ENCODE peak calls at places on chromosomes 7 and 10, in eight cellular contexts. U, S, G, Q, R, J, P and L are unnamed samples.

GRCh38 chr7:150447966-150448788 is 2.3 kb upstream of the GIMAP8 start:
- DNase-seq in U (no peak), P (no peak), G (no peak), Q (no peak), S (no peak), R (no peak), J (no peak), L (no peak)

GRCh38 chr10:110530131-110530831 is 32.6 kb downstream of the DUSP5 start:
- DNase-seq in S (peak; percentile 77), R (no peak), P (peak; percentile 79), U (no peak), G (peak; percentile 68), J (peak; percentile 61), Q (no peak), L (peak; percentile 81)

GRCh38 chr7:1009747-1010146 is 26.8 kb downstream of the CYP2W1 start:
- DNase-seq in S (no peak), J (no peak), R (no peak), G (no peak), U (no peak), Q (no peak), P (no peak), L (no peak)

GRCh38 chr10:68348265-68348741 is 15.6 kb upstream of the PBLD start:
- DNase-seq in G (peak; percentile 58), R (no peak), Q (peak; percentile 77), U (peak; percentile 53), P (peak; percentile 78), J (peak; percentile 36), S (peak; percentile 42), L (peak; percentile 19)

GRCh38 chr7:24741691-24742639 is 15.3 kb downstream of the GSDME start:
- DNase-seq in P (peak; percentile 95), J (no peak), R (peak; percentile 36), U (no peak), Q (no peak), S (peak; percentile 83), G (peak; percentile 40), L (peak; percentile 96)

GRCh38 chr10:122997864-122998263 is 10.7 kb downstream of the IKZF5 start:
- DNase-seq in G (no peak), P (no peak), J (no peak), U (no peak), Q (no peak), R (no peak), S (no peak), L (no peak)

GRCh38 chr7:142516038-142516501 is 233.2 kb upstream of the PRSS1 start:
- DNase-seq in U (peak; percentile 53), G (peak; percentile 65), J (peak; percentile 50), R (no peak), P (peak; percentile 86), Q (peak; percentile 69), S (peak; percentile 61), L (peak; percentile 39)

GRCh38 chr7:2220954-2221353 is 11.8 kb downstream of the MAD1L1 start:
- DNase-seq in Q (no peak), U (no peak), P (no peak), G (no peak), R (no peak), S (no peak), J (no peak), L (no peak)

GRCh38 chr7:44959956-44960640 is 18.7 kb downstream of the MYO1G start:
- DNase-seq in U (no peak), J (no peak), Q (no peak), P (no peak), S (no peak), G (no peak), R (no peak), L (no peak)

GRCh38 chr7:12032146-12032545 is 178.9 kb upstream of the TMEM106B start:
- DNase-seq in S (no peak), P (peak; percentile 15), U (no peak), G (no peak), R (no peak), Q (no peak), J (no peak), L (no peak)

GRCh38 chr10:121926669-121927360 is 1.0 kb downstream of the ATE1 start:
- DNase-seq in J (no peak), R (no peak), S (peak; percentile 49), G (no peak), Q (no peak), U (no peak), P (peak; percentile 40), L (peak; percentile 30)

GRCh38 chr10:58641095-58641531 is 128.4 kb downstream of the BICC1 start:
- DNase-seq in G (peak; percentile 14), J (no peak), R (peak; percentile 36), P (peak; percentile 96), U (no peak), S (peak; percentile 46), Q (no peak), L (peak; percentile 35)

GRCh38 chr10:110003524-110003885 is 4.3 kb upstream of the ADD3 start:
- DNase-seq in J (no peak), S (no peak), R (no peak), U (no peak), P (no peak), G (no peak), Q (no peak), L (no peak)

GRCh38 chr7:90173127-90173844 is 19.0 kb downstream of the STEAP1 start:
- DNase-seq in R (no peak), J (no peak), G (no peak), U (no peak), S (peak; percentile 32), Q (no peak), P (peak; percentile 78), L (no peak)

GRCh38 chr10:91171485-91171884 is 49.0 kb upstream of the PCGF5 start:
- DNase-seq in S (no peak), Q (no peak), U (no peak), J (no peak), R (no peak), P (no peak), G (no peak), L (no peak)

GRCh38 chr10:26860026-26860541 is 674 bp downstream of the ABI1 start:
- DNase-seq in G (peak; percentile 55), U (peak; percentile 15), S (peak; percentile 57), P (peak; percentile 85), R (no peak), J (peak; percentile 61), Q (peak; percentile 85), L (peak; percentile 56)

GRCh38 chr7:4204530-4205165 is 477.4 kb upstream of the FOXK1 start:
- DNase-seq in Q (peak; percentile 78), J (no peak), P (no peak), S (no peak), G (no peak), U (no peak), R (no peak), L (no peak)

GRCh38 chr7:158005531-158005930 is 582.1 kb downstream of the PTPRN2 start:
- DNase-seq in G (no peak), U (no peak), P (no peak), J (no peak), S (no peak), Q (no peak), R (no peak), L (no peak)

GRCh38 chr10:43671659-43672555 is 23.2 kb upstream of the ZNF32 start:
- DNase-seq in Q (peak; percentile 69), P (peak; percentile 76), U (peak; percentile 58), S (peak; percentile 85), J (peak; percentile 78), G (peak; percentile 71), R (no peak), L (peak; percentile 77)

GRCh38 chr10:71725998-71726672 is 6.6 kb upstream of the C10orf105 start:
- DNase-seq in U (no peak), P (peak; percentile 62), R (no peak), J (no peak), G (peak; percentile 55), Q (peak; percentile 92), S (peak; percentile 61), L (peak; percentile 58)

GRCh38 chr7:98826811-98827231 is 43.0 kb downstream of the TMEM130 start:
- DNase-seq in R (peak; percentile 8), G (no peak), Q (no peak), P (no peak), U (peak; percentile 65), S (peak; percentile 22), J (peak; percentile 75), L (no peak)

GRCh38 chr10:18179901-18180300 is 39.7 kb downstream of the CACNB2 start:
- DNase-seq in J (peak; percentile 54), S (peak; percentile 43), U (no peak), G (no peak), P (peak; percentile 92), R (no peak), Q (no peak), L (peak; percentile 52)

GRCh38 chr7:2609001-2609411 is 22.8 kb upstream of the TTYH3 start:
- DNase-seq in R (no peak), G (peak; percentile 52), Q (no peak), S (peak; percentile 63), P (peak; percentile 62), J (no peak), U (peak; percentile 46), L (peak; percentile 57)

GRCh38 chr10:133139561-133140065 is 20.4 kb upstream of the KNDC1 start:
- DNase-seq in U (peak; percentile 6), G (no peak), R (no peak), Q (peak; percentile 61), S (no peak), J (no peak), P (no peak), L (no peak)

GRCh38 chr10:123645016-123645415 is 21.1 kb upstream of the GPR26 start:
- DNase-seq in J (no peak), Q (no peak), P (no peak), G (no peak), S (no peak), U (no peak), R (no peak), L (no peak)

GRCh38 chr7:154591544-154591943 is 411.4 kb downstream of the PAXIP1 start:
- DNase-seq in Q (no peak), U (no peak), J (no peak), G (peak; percentile 2), P (no peak), R (no peak), S (no peak), L (no peak)

GRCh38 chr7:11748884-11749283 is 83.1 kb downstream of the THSD7A start:
- DNase-seq in R (no peak), U (peak; percentile 69), J (no peak), G (no peak), Q (no peak), P (peak; percentile 33), S (no peak), L (no peak)

GRCh38 chr7:156903232-156903909 is 10.4 kb upstream of the LMBR1 start:
- DNase-seq in S (no peak), U (no peak), J (peak; percentile 66), G (no peak), Q (no peak), P (peak; percentile 75), R (no peak), L (no peak)

GRCh38 chr7:19700936-19701335 is 7.9 kb downstream of the POLR1F start:
- DNase-seq in P (no peak), R (no peak), S (no peak), U (no peak), J (no peak), G (no peak), Q (no peak), L (no peak)

GRCh38 chr10:43127447-43127846 is 10.8 kb upstream of the CSGALNACT2 start:
- DNase-seq in G (no peak), R (no peak), U (no peak), S (no peak), Q (no peak), J (no peak), P (no peak), L (no peak)

GRCh38 chr7:144087230-144087629 is 1.2 kb downstream of the OR2A12 start:
- DNase-seq in S (no peak), Q (no peak), J (no peak), R (no peak), U (no peak), P (no peak), G (no peak), L (no peak)

GRCh38 chr10:30184397-30185033 is 125.1 kb upstream of the JCAD start:
- DNase-seq in P (no peak), S (no peak), R (no peak), G (no peak), Q (no peak), J (no peak), U (no peak), L (no peak)

GRCh38 chr7:30226593-30227268 is 57.7 kb upstream of the ZNRF2 start:
- DNase-seq in S (no peak), R (no peak), U (peak; percentile 77), P (no peak), G (peak; percentile 72), J (peak; percentile 79), Q (no peak), L (no peak)

GRCh38 chr10:122492955-122493597 is 31.7 kb downstream of the HTRA1 start:
- DNase-seq in S (no peak), G (no peak), U (no peak), Q (no peak), P (peak; percentile 53), J (no peak), R (no peak), L (no peak)